ENCODE peak calls at places on chromosomes 7 and 10, in seven cellular contexts. P is tibial artery, T is A673, K is heart right ventricle, O is PC-9, S is neural progenitor cell, V is H1. J is an unnamed sample.

GRCh38 chr7:139224219-139224618 is 6.8 kb upstream of the UBN2 start:
- DNase-seq in K (no peak), T (no peak), S (no peak), P (no peak), O (no peak), V (no peak), J (no peak)

GRCh38 chr7:303884-304573 is 14.1 kb downstream of the FOXL3 start:
- DNase-seq in V (no peak), P (no peak), K (no peak), T (no peak), S (no peak), O (no peak), J (no peak)

GRCh38 chr7:141158562-141158961 is 84.7 kb downstream of the TMEM178B start:
- DNase-seq in V (no peak), K (peak; percentile 16), S (no peak), P (peak; percentile 38), O (peak; percentile 20), T (no peak), J (peak; percentile 70)

GRCh38 chr7:126778101-126778500 is 474.6 kb downstream of the GRM8 start:
- DNase-seq in K (no peak), P (no peak), T (no peak), S (no peak), O (no peak), V (no peak), J (no peak)

GRCh38 chr7:45224832-45225231 is 67.2 kb downstream of the RAMP3 start:
- DNase-seq in K (no peak), V (no peak), P (no peak), T (no peak), O (no peak), S (peak; percentile 65), J (no peak)

GRCh38 chr7:110664798-110665197 is 426.1 kb upstream of the LRRN3 start:
- DNase-seq in K (no peak), P (no peak), O (no peak), V (no peak), S (no peak), T (no peak), J (no peak)

GRCh38 chr7:20164420-20165145 is 52.6 kb downstream of the MACC1 start:
- DNase-seq in P (no peak), V (no peak), O (no peak), K (no peak), T (no peak), S (no peak), J (no peak)

GRCh38 chr7:117269895-117270294 is 53.0 kb downstream of the WNT2 start:
- DNase-seq in T (no peak), P (no peak), O (no peak), S (no peak), V (no peak), K (no peak), J (peak; percentile 52)

GRCh38 chr7:46291064-46291463 is 370.0 kb upstream of the IGFBP3 start:
- DNase-seq in O (peak; percentile 83), K (no peak), S (no peak), V (no peak), P (no peak), T (no peak), J (peak; percentile 64)

GRCh38 chr7:150958603-150959002 is 19.5 kb downstream of the KCNH2 start:
- DNase-seq in O (no peak), V (no peak), T (no peak), S (no peak), K (no peak), P (no peak), J (no peak)

GRCh38 chr7:22876986-22877729 is 54.5 kb upstream of the TOMM7 start:
- DNase-seq in O (no peak), T (no peak), V (no peak), P (no peak), K (no peak), S (no peak), J (no peak)

GRCh38 chr10:49615721-49616120 is 1.9 kb downstream of the CHAT start:
- DNase-seq in P (no peak), K (no peak), V (no peak), S (no peak), O (no peak), T (no peak), J (no peak)

GRCh38 chr10:70589762-70590662 is 12.5 kb downstream of the PRF1 start:
- DNase-seq in S (no peak), K (peak; percentile 80), T (no peak), V (no peak), O (no peak), P (no peak), J (no peak)

GRCh38 chr7:21980921-21981320 is 35.2 kb upstream of the CDCA7L start:
- DNase-seq in O (no peak), K (no peak), P (no peak), V (no peak), S (no peak), T (no peak), J (no peak)

GRCh38 chr10:29543715-29544114 is 91.1 kb downstream of the SVIL start:
- DNase-seq in P (no peak), S (no peak), O (no peak), T (peak; percentile 27), K (no peak), V (no peak), J (no peak)

GRCh38 chr10:27242473-27242950 is 1.9 kb upstream of the ACBD5 start:
- DNase-seq in K (no peak), P (no peak), O (no peak), T (no peak), S (no peak), V (no peak), J (no peak)

GRCh38 chr10:88896336-88897018 is 16.4 kb downstream of the STAMBPL1 start:
- DNase-seq in V (no peak), K (no peak), S (no peak), T (no peak), O (no peak), P (no peak), J (no peak)

GRCh38 chr7:80581472-80581871 is 57.0 kb upstream of the CD36 start:
- DNase-seq in V (no peak), O (no peak), P (no peak), K (peak; percentile 57), T (no peak), S (no peak), J (peak; percentile 13)

GRCh38 chr7:138898255-138898654 is 82.9 kb downstream of the KIAA1549 start:
- DNase-seq in P (no peak), K (no peak), V (no peak), O (no peak), S (no peak), T (no peak), J (no peak)

GRCh38 chr7:137882261-137882668 is 35.5 kb upstream of the DGKI start:
- DNase-seq in S (no peak), P (no peak), T (no peak), K (no peak), O (peak; percentile 77), V (no peak), J (peak; percentile 90)

GRCh38 chr7:5796076-5796475 is 14.6 kb upstream of the RNF216 start:
- DNase-seq in P (no peak), T (no peak), S (no peak), O (no peak), K (no peak), V (peak; percentile 2), J (no peak)

GRCh38 chr7:100034871-100035510 is 14.6 kb upstream of the ZSCAN21 start:
- DNase-seq in S (no peak), T (no peak), K (no peak), P (no peak), V (no peak), O (no peak), J (no peak)

GRCh38 chr7:25134360-25135010 is 9.4 kb upstream of the CYCS start:
- DNase-seq in O (no peak), P (no peak), V (no peak), T (no peak), K (no peak), S (no peak), J (no peak)

DNA sequence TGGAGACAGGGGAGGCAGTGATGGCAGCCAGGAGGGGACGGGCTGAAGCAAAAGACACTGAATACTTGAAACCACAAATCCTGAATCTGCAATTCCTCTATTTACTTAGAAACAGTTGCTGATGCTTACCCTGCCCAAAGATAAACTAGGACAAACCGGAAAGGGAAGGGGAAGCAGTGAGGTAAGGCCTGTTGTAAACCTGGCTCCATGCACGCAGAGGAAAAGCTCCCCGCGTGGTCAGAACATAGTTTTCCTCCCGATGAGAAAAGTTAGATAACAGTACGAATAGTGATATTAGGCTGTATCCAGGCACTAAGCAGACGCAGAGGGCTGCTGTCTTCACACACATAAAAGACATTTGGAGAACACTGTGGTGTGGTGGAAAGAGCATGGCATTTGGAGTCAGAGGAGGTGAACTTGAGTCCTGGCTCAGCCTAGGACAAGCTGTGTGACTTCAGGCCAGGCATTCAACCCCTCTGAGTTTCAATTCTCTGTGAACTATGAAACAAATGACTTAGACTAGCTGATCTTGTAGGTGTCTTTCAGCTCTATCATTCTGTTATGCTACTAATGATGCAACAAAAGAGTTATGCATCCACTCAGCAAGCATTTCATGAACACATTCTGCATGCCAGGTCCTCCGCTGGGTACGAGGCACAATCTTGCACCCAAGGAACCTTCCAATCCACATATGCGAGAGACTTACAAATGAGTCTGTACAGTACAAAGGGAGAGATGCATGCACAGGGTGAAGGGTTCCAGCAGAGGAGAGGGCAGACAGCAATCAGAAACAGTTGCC is 80.9 kb downstream of the SORBS1 start:
- DNase-seq in V (no peak), O (no peak), S (no peak), T (no peak), K (peak; percentile 77), P (peak; percentile 48), J (no peak)
- H3K27ac ChIP-seq in V (peak overlapping the region; percentile 21), O (no peak overlapping the region), S (no peak overlapping the region), T (no peak overlapping the region), K (peak overlapping the region; percentile 83), P (peak overlapping the region; percentile 91), J (no peak overlapping the region)

GRCh38 chr10:28410420-28411135 is 107.7 kb upstream of the MPP7 start:
- DNase-seq in V (no peak), O (no peak), T (no peak), S (no peak), K (no peak), P (no peak), J (no peak)
- TF ChIP-seq CTCF in V (no peak), O (no peak), T (peak; percentile 47), S (peak; percentile 40), K (peak; percentile 8), P (no peak), J (no peak)

GRCh38 chr10:12418000-12418399 is 68.7 kb downstream of the CAMK1D start:
- DNase-seq in T (no peak), S (no peak), K (no peak), O (no peak), P (peak; percentile 90), V (no peak), J (no peak)
- H3K27ac ChIP-seq in T (no peak overlapping the region), S (no peak overlapping the region), K (no peak overlapping the region), O (no peak overlapping the region), P (peak overlapping the region; percentile 46), V (no peak overlapping the region), J (no peak overlapping the region)

GRCh38 chr10:61896854-61897661 is 4.4 kb upstream of the ARID5B start:
- DNase-seq in T (peak; percentile 75), V (peak; percentile 68), P (peak; percentile 52), O (no peak), K (peak; percentile 69), S (peak; percentile 80), J (peak; percentile 72)

GRCh38 chr10:61899663-61899996 is 1.9 kb upstream of the ARID5B start:
- DNase-seq in S (no peak), T (no peak), V (no peak), K (no peak), O (no peak), P (no peak), J (no peak)

GRCh38 chr10:61898435-61898778 is 3.1 kb upstream of the ARID5B start:
- DNase-seq in P (no peak), K (no peak), T (peak; percentile 84), S (no peak), O (no peak), V (no peak), J (no peak)

GRCh38 chr10:61899045-61899444 is 2.5 kb upstream of the ARID5B start:
- DNase-seq in O (no peak), T (peak; percentile 89), S (no peak), V (no peak), K (no peak), P (no peak), J (peak; percentile 74)

GRCh38 chr10:61897671-61898434 is 3.6 kb upstream of the ARID5B start:
- DNase-seq in K (peak; percentile 38), O (no peak), V (no peak), T (peak; percentile 75), P (peak; percentile 51), S (peak; percentile 62), J (peak; percentile 24)
- TF ChIP-seq CTCF in K (peak; percentile 48), O (no peak), V (no peak), T (peak; percentile 46), P (peak; percentile 39), S (peak; percentile 33), J (no peak)

J was measured in RWPE1.